ENCODE peak calls at places on chromosome X, in seven cellular contexts. F is fibroblast of lung, C is fibroblast of mammary gland, V is mesendoderm, P is heart right ventricle, O is suprapubic skin, J is AG09309. L is an unnamed sample.

GRCh38 chrX:120517936-120518335 is 42.8 kb downstream of the CUL4B start:
- DNase-seq in F (peak; percentile 85), C (peak; percentile 83), V (no peak), P (no peak), O (no peak), J (peak; percentile 4), L (no peak)

GRCh38 chrX:9785944-9786741 is at the start of gene SHROOM2:
- DNase-seq in F (no peak), C (no peak), V (no peak), P (no peak), O (no peak), J (no peak), L (no peak)

GRCh38 chrX:42797646-42798045 is 19.7 kb upstream of the PPP1R2C start:
- DNase-seq in F (peak; percentile 10), C (peak; percentile 37), V (peak; percentile 10), P (no peak), O (no peak), J (no peak), L (no peak)

GRCh38 chrX:106707771-106708454 is 18.6 kb upstream of the RNF128 start:
- DNase-seq in F (peak; percentile 97), C (peak; percentile 92), V (peak; percentile 63), P (no peak), O (no peak), J (peak; percentile 84), L (no peak)

GRCh38 chrX:84219551-84219950 is 31.6 kb upstream of the RPS6KA6 start:
- DNase-seq in F (peak; percentile 55), C (peak; percentile 5), V (peak; percentile 4), P (no peak), O (no peak), J (no peak), L (no peak)

GRCh38 chrX:80511969-80512760 is 91.9 kb downstream of the TENT5D start:
- DNase-seq in F (peak; percentile 6), C (no peak), V (peak; percentile 91), P (no peak), O (no peak), J (no peak), L (no peak)

GRCh38 chrX:7202206-7202605 is 54.3 kb upstream of the PUDP start:
- DNase-seq in F (no peak), C (no peak), V (no peak), P (no peak), O (no peak), J (no peak), L (no peak)

GRCh38 chrX:8692886-8693285 is 39.1 kb downstream of the ANOS1 start:
- DNase-seq in F (peak; percentile 49), C (peak; percentile 1), V (no peak), P (no peak), O (no peak), J (no peak), L (no peak)

GRCh38 chrX:120549483-120550452 is 11.0 kb downstream of the CUL4B start:
- DNase-seq in F (peak; percentile 97), C (peak; percentile 95), V (peak; percentile 36), P (no peak), O (no peak), J (peak; percentile 91), L (no peak)

GRCh38 chrX:108000751-108001150 is 18.6 kb upstream of the TEX13B start:
- DNase-seq in F (no peak), C (peak; percentile 27), V (no peak), P (no peak), O (no peak), J (no peak), L (no peak)

GRCh38 chrX:96386325-96386724 is 298.3 kb upstream of the DIAPH2 start:
- DNase-seq in F (no peak), C (no peak), V (no peak), P (no peak), O (no peak), J (no peak), L (no peak)

GRCh38 chrX:124005220-124005619 is 43.7 kb downstream of the STAG2 start:
- DNase-seq in F (no peak), C (no peak), V (no peak), P (no peak), O (no peak), J (no peak), L (no peak)

GRCh38 chrX:123807825-123808416 is 51.9 kb upstream of the XIAP start:
- DNase-seq in F (peak; percentile 17), C (peak; percentile 74), V (no peak), P (no peak), O (no peak), J (peak; percentile 51), L (no peak)

GRCh38 chrX:36974896-36975295 is 33.3 kb upstream of the FAM47C start:
- DNase-seq in F (no peak), C (no peak), V (no peak), P (no peak), O (no peak), J (no peak), L (no peak)

DNA sequence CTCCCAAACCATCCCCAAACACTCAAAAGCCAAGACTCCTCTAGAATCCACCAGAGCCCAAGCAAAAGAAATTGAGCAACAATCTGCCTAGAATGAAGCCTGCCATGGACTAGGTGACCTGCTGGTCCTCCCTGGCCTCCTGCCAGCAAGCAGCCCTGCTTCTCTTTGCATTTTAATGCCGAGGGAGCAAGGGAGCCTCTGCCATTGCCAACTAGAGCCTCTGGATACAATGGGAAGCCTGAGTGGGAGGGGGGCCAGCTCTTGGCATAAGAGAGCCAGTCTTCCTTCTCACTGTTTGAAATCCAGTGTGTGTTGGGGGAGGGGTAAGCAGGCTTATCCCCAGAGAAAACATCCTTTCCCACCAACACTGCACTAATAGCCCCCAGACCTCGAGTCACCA is 1.5 kb upstream of the GDPD2 start:
- DNase-seq in F (no peak), C (no peak), V (peak; percentile 5), P (no peak), O (no peak), J (no peak), L (no peak)
- H3K4me3 ChIP-seq in F (no peak overlapping the region), C (no peak overlapping the region), V (no peak overlapping the region), P (no peak overlapping the region), O (no peak overlapping the region), J (no peak overlapping the region), L (no peak overlapping the region)

GRCh38 chrX:100407147-100407783 is 2.8 kb downstream of the PCDH19 start:
- DNase-seq in F (no peak), C (no peak), V (no peak), P (no peak), O (no peak), J (no peak), L (no peak)

GRCh38 chrX:100410083-100410590 is at the start of gene PCDH19:
- DNase-seq in F (peak; percentile 37), C (peak; percentile 57), V (peak; percentile 78), P (peak; percentile 42), O (peak; percentile 59), J (no peak), L (no peak)

GRCh38 chrX:100407784-100408642 is 2.1 kb downstream of the PCDH19 start:
- DNase-seq in F (peak; percentile 3), C (no peak), V (no peak), P (no peak), O (no peak), J (no peak), L (no peak)

GRCh38 chrX:100409316-100410082 is 574 bp downstream of the PCDH19 start:
- DNase-seq in F (peak; percentile 1), C (peak; percentile 8), V (no peak), P (no peak), O (no peak), J (no peak), L (no peak)

DNA sequence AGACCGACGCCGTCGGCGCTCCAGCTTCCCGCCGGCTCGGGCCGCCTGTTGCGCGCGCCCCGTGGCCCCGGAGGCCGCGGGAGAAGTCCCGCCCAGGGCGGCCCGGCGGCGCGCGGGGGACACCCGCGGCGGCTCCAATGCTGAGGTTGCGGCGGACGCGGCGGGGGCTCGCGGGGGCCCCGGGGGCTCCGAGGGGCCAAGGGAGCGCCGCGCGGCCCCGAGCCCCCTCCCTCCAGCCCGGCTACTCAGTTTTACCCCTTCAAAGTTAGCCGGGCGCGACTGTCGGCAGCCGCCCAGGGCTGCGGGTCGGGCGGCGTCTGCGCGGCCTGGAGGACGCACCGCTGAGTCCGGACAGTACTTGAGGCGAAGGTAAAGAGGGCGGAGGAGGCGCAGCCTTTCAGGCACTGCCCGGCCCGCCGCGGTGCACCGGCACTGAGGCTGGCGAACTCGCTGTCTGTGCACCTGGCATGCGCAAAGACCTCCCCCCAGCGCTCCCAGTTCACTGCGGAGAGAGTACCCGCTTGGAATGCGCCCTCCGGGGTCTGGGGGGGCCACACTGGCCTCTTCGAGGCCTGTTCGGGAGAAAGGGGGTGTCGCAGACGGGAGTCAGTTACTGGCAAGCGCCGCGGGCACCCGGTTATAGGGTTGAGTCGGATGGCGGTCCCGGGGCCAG is 1.3 kb downstream of the PCDH19 start:
- DNase-seq in F (no peak), C (no peak), V (no peak), P (no peak), O (no peak), J (no peak), L (no peak)
- H3K4me3 ChIP-seq in F (no peak overlapping the region), C (no peak overlapping the region), V (no peak overlapping the region), P (peak overlapping the region; percentile 40), O (peak overlapping the region; percentile 47), J (no peak overlapping the region), L (peak overlapping the region; percentile 46)

GRCh38 chrX:23667239-23668177 is at the start of gene PRDX4:
- DNase-seq in F (peak; percentile 81), C (peak; percentile 86), V (peak; percentile 90), P (peak; percentile 89), O (peak; percentile 90), J (peak; percentile 33), L (peak; percentile 30)
- H3K4me3 ChIP-seq in F (peak within 1 kb of the TSS; percentile 84), C (peak within 1 kb of the TSS; percentile 74), V (peak within 1 kb of the TSS; percentile 67), P (peak within 1 kb of the TSS; percentile 58), O (peak within 1 kb of the TSS; percentile 62), J (peak within 1 kb of the TSS; percentile 73), L (peak within 1 kb of the TSS; percentile 64)

GRCh38 chrX:41447897-41448296 is 754 bp downstream of the NYX start:
- DNase-seq in F (no peak), C (no peak), V (no peak), P (no peak), O (no peak), J (no peak), L (no peak)
- H3K4me3 ChIP-seq in F (no peak overlapping the region), C (no peak overlapping the region), V (no peak overlapping the region), P (no peak overlapping the region), O (no peak overlapping the region), J (no peak overlapping the region), L (no peak overlapping the region)

DNA sequence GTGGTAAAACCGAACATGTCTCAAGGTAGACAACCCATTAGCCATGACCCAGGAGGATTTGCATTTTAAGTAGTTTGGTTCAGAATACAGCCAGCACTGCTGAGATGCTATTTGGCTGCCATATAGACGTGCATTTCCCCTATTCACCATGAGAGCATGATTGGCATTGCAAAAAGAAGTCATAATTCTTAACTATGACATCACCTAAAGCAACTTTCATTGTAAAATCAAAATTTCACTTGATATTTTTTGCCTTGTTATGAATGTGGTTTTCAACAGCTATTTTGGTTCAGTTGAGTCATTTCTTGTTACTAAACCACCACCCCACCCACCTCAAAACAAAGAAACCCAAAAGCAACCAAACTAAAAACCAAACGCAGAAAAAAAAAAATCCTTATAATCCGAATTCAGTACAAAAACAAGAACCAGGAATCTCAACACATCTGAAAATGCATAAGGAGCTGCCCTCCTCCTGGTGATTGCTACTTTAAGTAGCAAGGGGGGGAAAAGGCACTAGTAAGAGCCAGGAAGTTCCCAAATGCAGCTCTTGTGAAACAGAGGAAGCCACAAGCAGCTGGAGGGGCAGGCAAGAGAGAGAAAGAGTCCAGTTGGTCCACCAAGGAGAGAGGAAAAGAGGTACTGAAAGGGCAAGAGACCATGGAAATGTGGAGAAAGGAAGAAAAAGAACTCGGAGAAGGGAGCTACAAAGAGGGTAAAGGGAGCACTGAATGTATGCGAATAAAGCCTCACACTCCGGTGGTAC is 3.1 kb downstream of the SLITRK4 start:
- DNase-seq in F (no peak), C (peak; percentile 7), V (peak; percentile 25), P (no peak), O (no peak), J (no peak), L (no peak)
- H3K4me3 ChIP-seq in F (peak overlapping the region; percentile 39), C (no peak overlapping the region), V (no peak overlapping the region), P (peak overlapping the region; percentile 14), O (peak overlapping the region; percentile 51), J (no peak overlapping the region), L (no peak overlapping the region)